ENCODE peak calls at places on chromosomes 11 and 22, in four cellular contexts. A, V, S and K are unnamed samples.

GRCh38 chr11:32006799-32007388 is 84.0 kb upstream of the RCN1 start:
- DNase-seq in A (peak), V (no peak), S (no peak), K (peak)

GRCh38 chr11:7281083-7281482 is 29.4 kb downstream of the SYT9 start:
- DNase-seq in A (no peak), V (no peak), S (no peak), K (no peak)

GRCh38 chr22:35561796-35562526 is 21.3 kb downstream of the RASD2 start:
- DNase-seq in A (peak), V (no peak), S (no peak), K (peak)

GRCh38 chr22:27195104-27195503 is 537.7 kb downstream of the MIAT start:
- DNase-seq in A (no peak), V (no peak), S (no peak), K (no peak)

GRCh38 chr11:130177782-130178181 is 18.2 kb downstream of the ST14 start:
- DNase-seq in A (no peak), V (no peak), S (no peak), K (no peak)

GRCh38 chr11:66131937-66132632 is 62.0 kb downstream of the PACS1 start:
- DNase-seq in A (no peak), V (no peak), S (no peak), K (no peak)

GRCh38 chr11:45163956-45164575 is 17.6 kb downstream of the PRDM11 start:
- DNase-seq in A (no peak), V (no peak), S (no peak), K (peak)

GRCh38 chr22:32830473-32830872 is 29.0 kb downstream of the TIMP3 start:
- DNase-seq in A (no peak), V (peak), S (peak), K (no peak)

GRCh38 chr11:44010789-44011251 is 37.0 kb upstream of the ACCSL start:
- DNase-seq in A (no peak), V (no peak), S (no peak), K (no peak)

GRCh38 chr11:45921561-45922424 is 663 bp upstream of the LARGE2 start:
- DNase-seq in A (no peak), V (peak), S (peak), K (no peak)

GRCh38 chr11:3101921-3102640 is 44.9 kb upstream of the CARS1 start:
- DNase-seq in A (no peak), V (peak), S (no peak), K (no peak)

GRCh38 chr11:68302256-68303054 is 9.9 kb upstream of the LRP5 start:
- DNase-seq in A (no peak), V (no peak), S (no peak), K (peak)

GRCh38 chr11:57335343-57336110 is at the start of gene SSRP1:
- DNase-seq in A (peak), V (peak), S (no peak), K (peak)

GRCh38 chr22:31142285-31142684 is 2.0 kb upstream of the PLA2G3 start:
- DNase-seq in A (no peak), V (no peak), S (no peak), K (no peak)

DNA sequence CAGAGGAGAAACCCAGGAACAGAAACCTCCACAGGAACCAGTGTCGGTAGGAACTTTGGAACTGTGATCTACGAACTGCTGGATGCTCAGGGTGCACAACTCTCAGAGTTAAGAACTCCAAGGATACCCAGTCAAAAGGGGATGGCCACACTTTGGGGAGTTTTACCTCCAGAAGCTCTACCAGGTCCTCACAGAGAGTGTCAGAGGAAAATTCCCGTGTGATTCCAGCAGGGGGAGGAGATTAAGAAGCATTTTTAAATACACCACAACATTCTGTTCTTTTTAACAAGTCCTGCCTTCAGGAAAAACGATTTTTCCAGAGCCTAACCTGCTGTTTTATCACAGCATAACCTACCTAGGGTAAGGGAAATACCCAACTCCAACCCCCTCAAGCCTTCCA is 104.0 kb downstream of the SOX6 start:
- DNase-seq in A (peak), V (no peak), S (no peak), K (peak)
- TF ChIP-seq CTCF in A (peak), V (peak), S (peak), K (peak)

DNA sequence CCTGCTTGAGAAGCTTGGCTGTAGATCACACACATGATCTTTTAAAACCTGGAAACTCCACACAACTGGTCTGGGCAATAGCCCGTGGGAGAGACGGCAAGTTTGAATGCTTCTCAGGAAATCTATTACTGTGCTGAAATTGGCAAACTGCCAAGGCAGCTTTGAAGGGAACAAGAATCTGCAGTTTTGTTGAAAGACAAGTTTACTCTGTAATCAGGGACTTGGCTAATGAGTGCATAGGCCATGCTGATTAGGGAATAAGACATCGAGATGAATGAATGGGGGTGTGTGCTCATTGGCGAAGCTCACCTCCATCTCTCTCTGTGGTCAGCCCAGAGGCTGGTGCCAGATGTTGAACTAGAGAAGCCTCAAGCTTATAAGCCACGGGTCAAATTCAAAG is 218.8 kb downstream of the HIPK3 start:
- DNase-seq in A (peak), V (no peak), S (peak), K (peak)
- H3K4me3 ChIP-seq in A (no peak), V (no peak), S (no peak), K (no peak)

DNA sequence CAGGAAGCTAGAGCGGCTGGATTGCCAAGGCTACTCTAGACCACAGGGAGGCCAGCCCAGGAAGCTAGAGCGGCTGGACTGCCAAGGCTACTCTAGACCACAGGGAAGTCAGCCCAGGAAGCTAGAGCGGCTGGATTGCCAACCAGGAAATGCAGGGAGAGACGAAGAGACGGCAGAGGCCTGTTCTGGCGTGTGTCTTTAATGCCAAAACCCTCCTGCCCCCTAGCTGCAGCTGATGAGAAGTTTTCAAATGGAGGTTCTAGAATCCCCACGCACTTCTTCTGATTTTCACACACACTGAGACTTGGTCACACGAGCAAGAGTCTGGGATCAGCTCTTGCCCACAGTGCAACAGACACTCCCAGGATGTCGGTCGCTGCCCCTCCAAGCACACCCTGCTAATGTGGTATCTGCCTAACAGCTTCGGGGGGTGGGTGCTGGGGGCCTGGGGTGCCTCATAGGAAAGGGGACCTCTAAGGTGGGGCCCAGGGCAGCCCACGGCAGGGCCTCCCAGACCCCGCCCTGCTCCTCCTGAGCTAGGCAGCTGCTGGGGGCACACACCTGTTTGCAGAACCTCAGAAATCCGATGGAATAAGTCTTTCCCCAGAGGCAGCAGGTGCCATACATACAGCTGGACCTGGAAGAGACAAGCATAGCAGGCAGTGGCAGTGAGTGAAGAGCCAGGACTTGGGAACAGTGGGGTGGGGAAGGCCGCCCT is 28.5 kb downstream of the MAFF start:
- DNase-seq in A (peak), V (no peak), S (no peak), K (no peak)
- TF ChIP-seq CTCF in A (peak), V (peak), S (peak), K (peak)

GRCh38 chr22:37486224-37486845 is at the start of gene MFNG:
- DNase-seq in A (peak), V (peak), S (no peak), K (peak)

GRCh38 chr22:37484115-37485005 is 1.8 kb downstream of the MFNG start:
- DNase-seq in A (no peak), V (peak), S (no peak), K (no peak)

GRCh38 chr22:37487129-37487528 is 945 bp upstream of the MFNG start:
- DNase-seq in A (no peak), V (no peak), S (no peak), K (no peak)

GRCh38 chr22:37485006-37485713 is 1.0 kb downstream of the MFNG start:
- DNase-seq in A (no peak), V (no peak), S (no peak), K (no peak)

GRCh38 chr22:37485714-37486223 is 415 bp downstream of the MFNG start:
- DNase-seq in A (no peak), V (no peak), S (no peak), K (no peak)
- H3K4me3 ChIP-seq in A (no peak), V (peak), S (no peak), K (no peak)

DNA sequence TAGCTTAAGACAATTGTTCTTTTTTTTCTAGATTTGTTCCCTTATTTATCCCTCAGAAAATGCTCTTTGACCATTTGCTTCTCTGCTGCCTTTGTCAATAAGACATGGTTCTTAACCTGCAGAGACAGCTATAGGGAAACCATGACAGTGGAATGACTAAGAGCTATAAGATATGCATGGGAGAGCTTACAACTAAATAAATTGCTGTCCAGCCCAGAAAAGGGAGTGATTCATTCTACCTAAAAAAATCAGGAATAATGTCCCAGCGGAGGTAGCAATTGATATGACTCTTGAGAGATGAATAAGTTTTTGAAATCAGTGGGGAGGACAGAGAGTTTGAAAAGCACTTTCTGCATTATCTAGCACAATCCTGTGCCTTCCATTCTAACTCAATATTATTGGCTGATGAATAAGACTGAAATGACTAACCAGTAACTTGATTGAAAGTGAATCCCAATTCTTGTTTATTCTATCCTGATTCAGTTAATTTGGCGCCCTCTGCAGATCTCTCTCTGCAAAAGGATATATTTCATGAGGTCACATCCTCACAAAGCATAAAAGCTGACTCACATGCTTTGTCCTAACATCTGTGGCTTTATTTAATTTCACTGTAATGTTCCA is 680.5 kb upstream of the API5 start:
- DNase-seq in A (peak), V (no peak), S (no peak), K (peak)
- TF ChIP-seq CTCF in A (no peak), V (no peak), S (peak), K (no peak)

DNA sequence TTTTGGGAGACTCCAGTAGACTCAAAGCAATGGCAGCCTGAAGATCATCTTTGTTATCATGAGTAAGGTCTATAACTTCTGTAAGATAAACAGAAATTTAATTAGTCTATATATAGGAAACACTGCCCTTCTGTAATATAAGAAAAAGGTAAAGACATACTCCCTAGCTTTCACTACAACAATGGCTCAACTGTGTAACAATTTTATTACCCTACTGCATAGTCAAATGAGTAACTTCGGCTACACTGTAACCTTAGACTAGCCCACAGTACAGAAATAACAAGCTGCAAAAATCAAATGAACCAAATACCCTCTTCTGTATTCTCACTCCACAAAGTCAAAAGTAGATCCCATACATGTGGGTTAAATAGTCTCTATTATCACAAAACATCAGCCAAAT is 33.7 kb downstream of the USP28 start:
- DNase-seq in A (no peak), V (no peak), S (no peak), K (no peak)
- H3K4me3 ChIP-seq in A (no peak), V (no peak), S (no peak), K (no peak)

DNA sequence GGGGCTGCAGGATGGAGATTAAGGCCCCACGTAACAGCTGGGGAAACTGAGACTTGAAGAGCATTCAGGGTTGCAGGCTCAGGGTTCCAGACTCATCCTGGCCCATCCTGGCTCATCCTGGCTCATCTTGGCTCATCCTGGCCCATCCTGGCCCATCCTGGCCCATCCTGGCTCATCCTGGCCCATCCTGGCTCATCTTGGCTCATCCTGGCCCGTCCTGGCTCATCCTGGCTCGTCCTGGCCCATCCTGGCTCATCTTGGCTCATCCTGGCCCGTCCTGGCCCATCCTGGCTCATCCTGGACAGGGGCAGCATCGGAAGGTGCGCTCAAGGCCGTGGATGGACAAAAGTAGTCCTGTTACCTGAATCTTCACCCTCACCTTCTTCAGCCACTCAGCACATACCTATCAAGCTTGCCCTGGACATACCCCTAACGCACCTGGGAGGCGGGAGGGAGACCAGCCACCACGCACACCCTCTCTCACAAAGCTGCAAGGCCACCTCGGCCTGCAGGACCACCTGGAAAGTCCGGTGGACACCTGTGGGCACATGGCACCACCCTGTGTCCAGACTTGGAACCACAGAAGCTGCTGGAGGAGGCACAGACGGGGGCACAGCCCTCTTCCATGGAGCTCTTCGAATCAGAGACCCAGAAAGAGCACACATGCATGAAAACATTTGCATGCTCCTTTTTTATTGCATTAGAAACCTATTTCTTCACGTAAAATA is 20.3 kb upstream of the NLRP6 start:
- DNase-seq in A (no peak), V (no peak), S (no peak), K (no peak)
- TF ChIP-seq CTCF in A (peak), V (no peak), S (peak), K (no peak)

DNA sequence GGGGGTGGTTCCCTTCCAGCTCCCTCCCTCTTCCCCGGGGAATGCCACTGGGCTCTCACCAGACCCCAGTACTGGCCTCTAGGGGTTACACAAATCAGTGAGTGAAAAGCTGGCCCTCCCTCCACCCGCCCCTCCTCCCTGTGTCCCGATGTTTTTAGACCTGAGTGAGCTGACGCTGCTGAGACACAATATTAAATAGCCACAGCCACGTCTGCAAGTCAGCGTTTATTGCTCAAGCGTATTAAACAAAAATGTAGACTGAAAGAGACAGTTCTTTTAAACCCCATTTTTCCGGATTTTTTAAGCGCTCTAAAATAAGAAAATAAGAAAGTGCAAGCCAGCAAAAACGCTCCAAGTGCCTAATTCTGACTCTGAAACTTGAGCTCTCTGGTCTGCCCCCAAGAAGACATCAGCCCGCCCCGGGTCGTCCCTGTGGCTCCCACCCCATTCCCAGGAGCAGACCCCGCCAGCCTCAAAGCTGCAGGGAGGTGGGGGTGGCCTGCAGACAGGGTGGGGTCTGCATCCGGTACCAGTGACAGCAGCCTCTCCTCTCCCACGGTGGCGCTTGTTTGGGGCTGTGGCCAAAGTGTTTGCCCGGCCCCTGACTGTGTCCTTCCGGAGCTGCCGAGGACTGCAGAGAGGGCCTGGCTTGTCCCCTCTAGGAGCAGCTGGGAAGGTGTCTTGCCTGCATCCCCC is 1.2 kb upstream of the TTLL8 start:
- DNase-seq in A (peak), V (peak), S (no peak), K (no peak)
- H3K4me3 ChIP-seq in A (no peak), V (no peak), S (no peak), K (no peak)

GRCh38 chr11:107858217-107859070 is at the start of gene SLC35F2:
- DNase-seq in A (peak), V (peak), S (no peak), K (peak)
- TF ChIP-seq CTCF in A (no peak), V (no peak), S (no peak), K (no peak)